ENCODE peak calls at places on chromosome 1, in five cellular contexts. Y is NCI-H510A treated with DMSO at 0.1 percent for 48 hours; C is activated CD4-positive, alpha-beta T cell treated with anti-CD3 and anti-CD28 coated beads, Interleukin-2, amount 50 U/mL, for 1 hour; I is foreskin fibroblast; A is C1 segment of cervical spinal cord. J is an unnamed sample.
A peak's percentile ranks its signal among the peaks of the same experiment; 100 is the strongest.

GRCh38 chr1:68322096-68322495 is 89.8 kb upstream of the WLS start:
- DNase-seq in Y (no peak), C (no peak), I (peak; percentile 32), A (no peak), J (no peak)

GRCh38 chr1:3472088-3472850 is 17.8 kb downstream of the ARHGEF16 start:
- DNase-seq in Y (no peak), C (no peak), I (no peak), A (no peak), J (no peak)

GRCh38 chr1:40532844-40533424 is 1.5 kb downstream of the ZNF684 start:
- DNase-seq in Y (peak; percentile 92), C (no peak), I (peak; percentile 22), A (no peak), J (peak; percentile 43)

GRCh38 chr1:230084408-230085177 is 17.6 kb downstream of the GALNT2 start:
- DNase-seq in Y (no peak), C (no peak), I (peak; percentile 95), A (no peak), J (peak; percentile 90)

GRCh38 chr1:107862064-107862463 is 102.9 kb downstream of the VAV3 start:
- DNase-seq in Y (no peak), C (no peak), I (no peak), A (no peak), J (no peak)

GRCh38 chr1:37817481-37817880 is 9.5 kb upstream of the YRDC start:
- DNase-seq in Y (peak; percentile 71), C (no peak), I (no peak), A (peak; percentile 49), J (no peak)

GRCh38 chr1:180040034-180040433 is 85.4 kb downstream of the CEP350 start:
- DNase-seq in Y (no peak), C (no peak), I (peak; percentile 95), A (peak; percentile 5), J (peak; percentile 4)

GRCh38 chr1:226004396-226004795 is 5.3 kb upstream of the SDE2 start:
- DNase-seq in Y (no peak), C (no peak), I (no peak), A (no peak), J (no peak)

GRCh38 chr1:203427451-203427850 is 48.2 kb upstream of the PRELP start:
- DNase-seq in Y (no peak), C (no peak), I (no peak), A (no peak), J (no peak)

GRCh38 chr1:180953291-180953747 is 40.6 kb downstream of the KIAA1614 start:
- DNase-seq in Y (no peak), C (no peak), I (no peak), A (no peak), J (no peak)

GRCh38 chr1:24201941-24202440 is 14.9 kb upstream of the IFNLR1 start:
- DNase-seq in Y (peak; percentile 76), C (peak; percentile 57), I (peak; percentile 80), A (peak; percentile 69), J (peak; percentile 85)

GRCh38 chr1:33396188-33397124 is 34.4 kb downstream of the PHC2 start:
- DNase-seq in Y (no peak), C (no peak), I (no peak), A (no peak), J (no peak)